ENCODE peak calls at places on chromosome 18, in six cellular contexts. S is H1, D is transverse colon, L is HepG2, W is GM23338, H is stomach. U is an unnamed sample.

GRCh38 chr18:36424741-36425142 is 127.2 kb downstream of the FHOD3 start:
- DNase-seq in D (no peak), S (no peak), L (peak; percentile 6), W (no peak), H (no peak), U (no peak)

GRCh38 chr18:25896956-25897355 is 193.5 kb downstream of the SS18 start:
- DNase-seq in S (no peak), L (no peak), H (no peak), D (no peak), W (no peak), U (no peak)

GRCh38 chr18:53997064-53997463 is 227.4 kb downstream of the MBD2 start:
- DNase-seq in W (no peak), L (no peak), S (no peak), H (no peak), D (no peak), U (no peak)

GRCh38 chr18:75211002-75211621 is 515 bp downstream of the TSHZ1 start:
- DNase-seq in S (no peak), L (peak; percentile 19), H (no peak), D (peak; percentile 21), W (peak; percentile 37), U (no peak)

GRCh38 chr18:58195278-58195721 is 151.3 kb downstream of the NEDD4L start:
- DNase-seq in S (no peak), L (no peak), W (peak; percentile 80), H (peak; percentile 76), D (peak; percentile 64), U (no peak)

GRCh38 chr18:79574938-79575525 is 104.6 kb upstream of the CTDP1 start:
- DNase-seq in L (no peak), W (no peak), D (peak; percentile 8), S (no peak), H (no peak), U (no peak)

GRCh38 chr18:8586956-8587355 is 22.3 kb upstream of the RAB12 start:
- DNase-seq in W (no peak), H (no peak), L (no peak), D (no peak), S (no peak), U (no peak)

GRCh38 chr18:76801567-76802505 is 20.5 kb upstream of the ZNF236 start:
- DNase-seq in D (peak; percentile 54), S (no peak), L (peak; percentile 24), H (peak; percentile 71), W (peak; percentile 81), U (no peak)

GRCh38 chr18:55585586-55586521 is 2.1 kb downstream of the TCF4 start:
- DNase-seq in H (no peak), D (no peak), L (no peak), S (no peak), W (peak; percentile 25), U (no peak)

GRCh38 chr18:59783138-59783537 is 85.9 kb upstream of the CCBE1 start:
- DNase-seq in D (no peak), H (no peak), W (peak; percentile 83), L (peak; percentile 72), S (no peak), U (peak; percentile 47)

GRCh38 chr18:45166341-45167108 is 448.8 kb upstream of the SLC14A2 start:
- DNase-seq in W (no peak), L (no peak), H (no peak), D (peak; percentile 46), S (no peak), U (no peak)

GRCh38 chr18:77013777-77014525 is 118.6 kb downstream of the MBP start:
- DNase-seq in S (no peak), D (peak; percentile 34), W (no peak), H (no peak), L (no peak), U (no peak)

GRCh38 chr18:8607776-8608682 is 1.2 kb upstream of the RAB12 start:
- DNase-seq in W (no peak), L (peak; percentile 18), H (no peak), D (no peak), S (no peak), U (no peak)

GRCh38 chr18:61352611-61353010 is 19.4 kb downstream of the CDH20 start:
- DNase-seq in W (no peak), L (no peak), H (no peak), D (no peak), S (no peak), U (no peak)

GRCh38 chr18:59059140-59059539 is 80.5 kb upstream of the SEC11C start:
- DNase-seq in S (no peak), D (no peak), W (no peak), H (no peak), L (no peak), U (no peak)

GRCh38 chr18:9861933-9862332 is 23.8 kb upstream of the TXNDC2 start:
- DNase-seq in S (no peak), W (no peak), H (no peak), L (no peak), D (no peak), U (no peak)

GRCh38 chr18:9861157-9861556 is 24.6 kb upstream of the TXNDC2 start:
- DNase-seq in L (no peak), W (no peak), D (no peak), S (no peak), H (no peak), U (no peak)

GRCh38 chr18:9860682-9861081 is 25.1 kb upstream of the TXNDC2 start:
- DNase-seq in L (no peak), D (no peak), S (no peak), H (no peak), W (no peak), U (no peak)

GRCh38 chr18:9863282-9863681 is 22.5 kb upstream of the TXNDC2 start:
- DNase-seq in H (no peak), S (no peak), W (no peak), L (no peak), D (no peak), U (no peak)

GRCh38 chr18:9862686-9863085 is 23.1 kb upstream of the TXNDC2 start:
- DNase-seq in H (no peak), W (no peak), L (no peak), D (no peak), S (no peak), U (no peak)
- TF ChIP-seq POLR2AphosphoS5 in H (no peak), W (no peak), L (no peak), D (no peak), S (no peak), U (no peak)

DNA sequence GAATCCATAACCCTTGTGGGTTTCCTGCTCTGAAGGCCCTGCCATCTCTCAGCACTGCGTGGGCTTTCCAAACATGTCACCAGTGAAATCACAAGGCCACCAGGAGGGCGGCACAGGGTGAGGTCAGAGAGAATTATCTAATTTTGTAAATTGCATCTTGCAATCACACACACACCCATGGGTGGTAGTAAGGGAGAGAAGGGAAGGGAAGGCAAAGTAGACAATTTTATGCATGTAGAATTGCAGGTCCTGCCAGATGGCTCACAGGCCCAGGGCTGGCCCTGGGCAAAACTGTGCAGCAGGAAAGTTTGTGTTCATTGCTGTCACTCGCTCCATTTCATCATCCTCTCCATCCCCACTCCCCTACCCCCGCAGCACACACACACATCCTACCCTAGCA is 21.0 kb upstream of the ZBTB7C start:
- DNase-seq in D (no peak), H (no peak), W (no peak), S (no peak), L (no peak), U (no peak)
- H3K4me1 ChIP-seq in D (no peaks in the 10 kb centered on the region), H (no peaks in the 10 kb centered on the region), W (no peaks in the 10 kb centered on the region), S (no peaks in the 10 kb centered on the region), L (no peaks in the 10 kb centered on the region), U (no peaks in the 10 kb centered on the region)

DNA sequence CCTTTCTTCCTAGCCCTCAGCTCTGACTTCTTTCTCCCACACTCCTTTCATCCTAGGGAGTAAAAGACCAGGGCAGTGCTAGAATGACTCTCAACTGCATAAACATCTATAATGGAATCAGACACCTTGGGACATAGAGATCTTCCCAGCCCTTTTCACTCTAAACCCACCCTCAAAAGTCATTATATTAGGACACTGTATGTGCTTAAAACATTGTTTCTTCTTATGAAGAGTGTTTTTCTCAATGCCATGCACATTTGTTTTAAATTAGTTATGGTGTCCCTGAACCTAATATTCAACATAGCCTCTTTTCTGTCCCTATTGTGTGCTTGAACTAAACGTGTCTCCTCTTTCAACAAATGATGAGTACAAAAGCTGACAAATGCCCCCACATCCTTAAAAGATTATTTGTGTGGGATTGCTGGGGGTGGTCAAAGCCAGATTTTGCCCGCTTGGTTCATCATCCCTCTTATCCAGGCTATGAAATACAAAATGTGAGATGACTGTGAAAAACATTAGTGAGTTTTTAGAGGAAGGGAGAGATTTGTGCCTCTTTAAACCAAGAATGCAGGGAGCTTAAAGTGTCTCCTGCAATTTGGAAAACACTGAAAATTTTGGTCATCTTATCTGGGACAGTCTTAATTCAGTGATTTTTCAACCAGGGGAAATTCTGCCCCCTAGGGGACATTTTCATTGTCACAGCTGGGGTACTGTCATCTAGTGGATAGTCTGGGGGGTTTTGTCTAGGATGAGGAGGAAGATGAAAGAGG is 29.0 kb downstream of the SERPINB5 start:
- DNase-seq in D (peak; percentile 28), H (no peak), W (peak; percentile 79), S (no peak), L (peak; percentile 13), U (peak; percentile 7)
- TF ChIP-seq CTCF in D (peak; percentile 59), H (no peak), W (peak; percentile 92), S (no peak), L (peak; percentile 33), U (peak; percentile 62)

DNA sequence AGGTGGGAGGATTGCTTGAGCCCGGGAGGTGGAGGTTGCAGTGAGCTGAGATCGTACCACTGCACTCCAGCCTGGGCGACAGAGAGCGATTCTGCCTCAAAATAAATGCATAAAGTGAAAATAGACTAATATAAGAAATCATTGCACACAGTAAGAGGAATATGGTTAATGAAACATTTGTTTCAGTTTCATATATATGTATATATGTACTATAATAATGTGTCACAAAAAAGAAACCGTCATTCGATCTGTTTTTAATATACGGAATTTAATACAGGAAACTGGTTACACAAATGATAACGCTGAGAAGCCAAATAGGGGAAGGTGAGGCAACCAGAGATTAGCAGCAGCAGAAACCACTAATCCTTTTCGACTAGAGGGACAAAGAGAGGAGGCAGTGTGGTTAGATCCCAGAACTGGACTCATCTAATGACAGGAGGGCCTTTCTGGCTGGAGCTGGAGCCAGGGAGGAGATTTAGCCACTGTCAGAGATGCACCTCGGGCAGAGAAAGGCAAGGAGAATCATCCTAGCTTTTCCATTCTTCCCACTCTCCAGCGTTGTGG is 64.2 kb upstream of the GREB1L start:
- DNase-seq in S (no peak), W (no peak), L (no peak), H (no peak), D (no peak), U (no peak)
- TF ChIP-seq POLR2AphosphoS5 in S (no peak), W (no peak), L (no peak), H (no peak), D (no peak), U (no peak)

GRCh38 chr18:13550446-13551304 is 175.7 kb downstream of the FAM210A start:
- DNase-seq in D (no peak), S (no peak), H (no peak), W (no peak), L (no peak), U (no peak)
- H3K4me1 ChIP-seq in D (peaks cover 20% of the 10 kb centered on the region), S (no peaks in the 10 kb centered on the region), H (peaks cover 25% of the 10 kb centered on the region), W (no peaks in the 10 kb centered on the region), L (peaks cover 16% of the 10 kb centered on the region), U (no peaks in the 10 kb centered on the region)

DNA sequence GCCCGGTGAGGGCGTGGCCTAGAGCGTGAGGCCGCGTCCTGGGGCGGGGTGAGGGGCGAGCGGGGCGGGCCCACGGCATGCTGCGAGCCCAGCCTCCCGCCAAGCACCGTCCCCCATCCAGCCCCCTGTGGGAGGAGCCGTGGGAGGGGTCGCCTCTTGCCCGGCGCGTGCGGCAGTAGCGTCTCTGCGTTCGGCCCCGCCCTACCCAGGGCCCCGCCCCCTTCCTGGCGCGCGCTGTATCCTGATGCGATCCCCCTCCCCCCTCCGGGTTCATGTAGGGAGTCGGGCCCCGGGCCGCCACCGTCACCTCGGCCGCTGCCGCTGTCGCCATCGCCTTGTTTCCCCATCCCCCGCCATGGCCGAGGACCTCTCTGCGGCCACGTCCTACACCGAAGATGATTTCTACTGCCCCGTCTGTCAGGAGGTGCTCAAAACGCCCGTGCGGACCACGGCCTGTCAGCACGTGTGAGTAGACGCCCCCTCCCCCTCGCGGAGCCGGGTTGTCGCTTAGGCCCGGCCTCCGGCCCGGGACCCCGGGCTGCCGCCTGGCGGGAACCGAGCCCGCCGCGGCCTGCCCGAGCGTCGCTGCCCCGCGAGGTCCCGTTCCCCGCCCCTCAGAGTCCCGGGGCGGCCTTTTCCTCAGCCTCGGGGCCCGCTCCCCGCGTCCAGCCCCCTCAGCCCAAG is 890 bp downstream of the RNF138 start:
- DNase-seq in D (peak; percentile 100), W (peak; percentile 98), L (peak; percentile 89), H (peak; percentile 99), S (peak; percentile 89), U (peak; percentile 50)
- TF ChIP-seq CTCF in D (no peak), W (no peak), L (no peak), H (no peak), S (no peak), U (no peak)